ENCODE peak calls at places on chromosomes 11 and 22, in nine cellular contexts. I is stimulated activated CD4-positive, alpha-beta T cell treated with anti-CD3 and anti-CD28 coated beads, Interleukin-15, amount 100 ng/mL, for 1 hour; G is retina; R is LHCN-M2; O is kidney tubule cell; A is GDM1; Y is heart left ventricle; C is fibroblast of pulmonary artery; L is KG1. J is an unnamed sample.

GRCh38 chr11:108589136-108589535 is 4.4 kb downstream of the EXPH5 start:
- DNase-seq in L (no peak), G (no peak), I (no peak), R (no peak), A (no peak), C (no peak), Y (no peak), O (no peak), J (no peak)

GRCh38 chr11:59918987-59919589 is 19.1 kb upstream of the OOSP1 start:
- DNase-seq in C (peak; percentile 75), Y (no peak), L (peak; percentile 42), O (peak; percentile 71), G (no peak), I (no peak), A (peak; percentile 35), R (peak; percentile 49), J (no peak)

GRCh38 chr22:35739642-35740041 is 22.0 kb downstream of the APOL5 start:
- DNase-seq in A (no peak), I (no peak), C (no peak), Y (no peak), G (no peak), O (no peak), L (no peak), R (no peak), J (no peak)

GRCh38 chr22:19827341-19828034 is 27.2 kb downstream of the GNB1L start:
- DNase-seq in Y (no peak), I (no peak), R (no peak), O (no peak), L (no peak), G (no peak), A (no peak), C (no peak), J (no peak)

GRCh38 chr22:30159561-30160353 is 79.5 kb downstream of the HORMAD2 start:
- DNase-seq in C (peak; percentile 83), G (no peak), O (peak; percentile 72), A (no peak), R (peak; percentile 81), Y (no peak), L (no peak), I (no peak), J (no peak)

GRCh38 chr11:1576825-1577224 is 4.8 kb upstream of the DUSP8 start:
- DNase-seq in O (no peak), C (no peak), G (no peak), R (no peak), A (no peak), Y (no peak), L (no peak), I (no peak), J (no peak)

GRCh38 chr22:49660794-49661781 is 166.6 kb downstream of the BRD1 start:
- DNase-seq in C (no peak), Y (no peak), I (no peak), A (no peak), L (no peak), O (no peak), G (no peak), R (no peak), J (no peak)

GRCh38 chr11:20367313-20367948 is 3.9 kb downstream of the HTATIP2 start:
- DNase-seq in A (no peak), G (no peak), I (peak; percentile 35), Y (no peak), L (no peak), O (peak; percentile 85), R (peak; percentile 89), C (peak; percentile 88), J (peak; percentile 35)

GRCh38 chr22:49638788-49639187 is 188.9 kb downstream of the BRD1 start:
- DNase-seq in I (no peak), C (no peak), G (no peak), A (no peak), Y (no peak), R (peak; percentile 41), L (no peak), O (no peak), J (no peak)